ENCODE peak calls at places on chromosomes 11 and 22, in six cellular contexts. X is left ventricle myocardium inferior, F is GM23248, N is tibial nerve, J is ascending aorta, D is GM23338. S is an unnamed sample.
A peak's percentile ranks its signal among the peaks of the same experiment; 100 is the strongest.

GRCh38 chr22:25354456-25354855 is 135.0 kb downstream of the CRYBB2 start:
- DNase-seq in X (no peak), F (no peak), N (no peak), J (no peak), D (no peak), S (no peak)

GRCh38 chr11:104033134-104033533 is 3.3 kb upstream of the DDI1 start:
- DNase-seq in X (no peak), F (peak; percentile 72), N (no peak), J (no peak), D (no peak), S (peak; percentile 4)

GRCh38 chr11:37560346-37560745 is 962.3 kb upstream of the RAG2 start:
- DNase-seq in X (no peak), F (no peak), N (no peak), J (no peak), D (no peak), S (no peak)

GRCh38 chr11:69874178-69874983 is 55.2 kb upstream of the FGF3 start:
- DNase-seq in X (no peak), F (no peak), N (no peak), J (no peak), D (no peak), S (no peak)

GRCh38 chr11:26626346-26626745 is 54.3 kb upstream of the MUC15 start:
- DNase-seq in X (no peak), F (peak; percentile 62), N (no peak), J (no peak), D (no peak), S (no peak)

GRCh38 chr11:125081098-125081798 is 18.1 kb downstream of the SLC37A2 start:
- DNase-seq in X (no peak), F (no peak), N (no peak), J (no peak), D (no peak), S (no peak)

GRCh38 chr22:37998543-37998942 is 14.2 kb upstream of the SOX10 start:
- DNase-seq in X (no peak), F (no peak), N (no peak), J (no peak), D (no peak), S (peak; percentile 32)

GRCh38 chr11:98455500-98456186 is 565.1 kb upstream of the CNTN5 start:
- DNase-seq in X (no peak), F (no peak), N (no peak), J (no peak), D (peak; percentile 81), S (no peak)

GRCh38 chr11:114058871-114059277 is 637 bp upstream of the ZBTB16 start:
- DNase-seq in X (peak; percentile 54), F (peak; percentile 37), N (no peak), J (no peak), D (peak; percentile 57), S (no peak)

GRCh38 chr11:33773399-33774355 is 643 bp downstream of the FBXO3 start:
- DNase-seq in X (no peak), F (peak; percentile 58), N (no peak), J (no peak), D (peak; percentile 40), S (peak; percentile 27)

GRCh38 chr11:27976262-27976661 is 131.7 kb downstream of the KIF18A start:
- DNase-seq in X (no peak), F (peak; percentile 66), N (no peak), J (no peak), D (no peak), S (no peak)

GRCh38 chr22:19678949-19679348 is 35.4 kb upstream of the SEPTIN5 start:
- DNase-seq in X (no peak), F (no peak), N (no peak), J (no peak), D (peak; percentile 70), S (no peak)

GRCh38 chr11:91946397-91947090 is 278.1 kb upstream of the FAT3 start:
- DNase-seq in X (no peak), F (no peak), N (no peak), J (no peak), D (no peak), S (no peak)

GRCh38 chr22:21837184-21837979 is 30.1 kb downstream of the MAPK1 start:
- DNase-seq in X (no peak), F (peak; percentile 92), N (no peak), J (no peak), D (peak; percentile 48), S (peak; percentile 78)

GRCh38 chr11:17686185-17686980 is 33.0 kb upstream of the MYOD1 start:
- DNase-seq in X (no peak), F (no peak), N (no peak), J (no peak), D (no peak), S (peak; percentile 99)

GRCh38 chr11:89489930-89490329 is 1.2 kb downstream of the NOX4 start:
- DNase-seq in X (no peak), F (peak; percentile 3), N (no peak), J (no peak), D (no peak), S (no peak)

GRCh38 chr11:96303980-96304379 is 39.0 kb downstream of the MAML2 start:
- DNase-seq in X (no peak), F (peak; percentile 24), N (no peak), J (no peak), D (no peak), S (no peak)

GRCh38 chr22:47145883-47146282 is 383.4 kb downstream of the TBC1D22A start:
- DNase-seq in X (no peak), F (no peak), N (no peak), J (no peak), D (no peak), S (no peak)

GRCh38 chr11:33642461-33643166 is 58.0 kb downstream of the C11orf91 start:
- DNase-seq in X (no peak), F (no peak), N (no peak), J (no peak), D (no peak), S (no peak)

GRCh38 chr11:45045692-45046471 is 95.2 kb upstream of the TP53I11 start:
- DNase-seq in X (peak; percentile 50), F (peak; percentile 87), N (peak; percentile 50), J (no peak), D (no peak), S (no peak)

GRCh38 chr11:40567392-40567791 is 892.1 kb downstream of the LRRC4C start:
- DNase-seq in X (no peak), F (no peak), N (no peak), J (no peak), D (no peak), S (no peak)

GRCh38 chr11:131807876-131808275 is 437.5 kb downstream of the NTM start:
- DNase-seq in X (no peak), F (no peak), N (no peak), J (no peak), D (no peak), S (no peak)
- H3K27me3 ChIP-seq in X (peaks cover 98% of the 10 kb centered on the region), F (peaks cover 39% of the 10 kb centered on the region), N (no peaks in the 10 kb centered on the region), J (no peaks in the 10 kb centered on the region), D (no peaks in the 10 kb centered on the region), S (no peaks in the 10 kb centered on the region)

GRCh38 chr22:43838571-43839307 is 23.6 kb downstream of the SULT4A1 start:
- DNase-seq in X (no peak), F (no peak), N (no peak), J (no peak), D (no peak), S (no peak)

GRCh38 chr22:43838161-43838560 is 24.2 kb downstream of the SULT4A1 start:
- DNase-seq in X (no peak), F (no peak), N (no peak), J (no peak), D (no peak), S (no peak)

GRCh38 chr22:43840431-43840830 is 21.9 kb downstream of the SULT4A1 start:
- DNase-seq in X (no peak), F (no peak), N (no peak), J (no peak), D (no peak), S (no peak)

GRCh38 chr22:43840851-43841250 is 21.5 kb downstream of the SULT4A1 start:
- DNase-seq in X (no peak), F (no peak), N (no peak), J (no peak), D (no peak), S (no peak)

DNA sequence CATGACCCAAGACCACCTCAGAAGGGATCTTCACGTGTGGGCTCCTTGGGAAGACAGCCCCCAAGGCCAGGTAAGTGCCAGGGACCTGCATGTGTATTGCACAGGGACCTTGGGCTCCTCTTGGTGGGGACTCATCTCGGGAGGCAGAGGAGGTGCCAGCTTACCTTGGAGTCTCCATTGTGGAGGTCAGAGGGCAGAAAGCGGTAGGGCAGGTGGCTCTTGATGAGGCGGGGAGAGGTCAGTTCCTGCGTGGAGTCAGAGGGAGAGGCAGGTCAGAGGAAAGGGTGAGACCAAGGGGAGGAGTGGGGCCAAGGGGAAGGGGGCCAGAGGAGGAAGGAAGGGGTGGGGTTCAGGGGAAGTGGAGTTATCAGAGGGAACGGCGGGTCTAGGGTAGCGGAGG is 22.5 kb downstream of the SULT4A1 start:
- DNase-seq in X (no peak), F (no peak), N (no peak), J (no peak), D (no peak), S (no peak)
- H3K36me3 ChIP-seq in X (no peaks in the 10 kb centered on the region), F (no peaks in the 10 kb centered on the region), N (no peaks in the 10 kb centered on the region), J (no peaks in the 10 kb centered on the region), D (no peaks in the 10 kb centered on the region), S (no peaks in the 10 kb centered on the region)

DNA sequence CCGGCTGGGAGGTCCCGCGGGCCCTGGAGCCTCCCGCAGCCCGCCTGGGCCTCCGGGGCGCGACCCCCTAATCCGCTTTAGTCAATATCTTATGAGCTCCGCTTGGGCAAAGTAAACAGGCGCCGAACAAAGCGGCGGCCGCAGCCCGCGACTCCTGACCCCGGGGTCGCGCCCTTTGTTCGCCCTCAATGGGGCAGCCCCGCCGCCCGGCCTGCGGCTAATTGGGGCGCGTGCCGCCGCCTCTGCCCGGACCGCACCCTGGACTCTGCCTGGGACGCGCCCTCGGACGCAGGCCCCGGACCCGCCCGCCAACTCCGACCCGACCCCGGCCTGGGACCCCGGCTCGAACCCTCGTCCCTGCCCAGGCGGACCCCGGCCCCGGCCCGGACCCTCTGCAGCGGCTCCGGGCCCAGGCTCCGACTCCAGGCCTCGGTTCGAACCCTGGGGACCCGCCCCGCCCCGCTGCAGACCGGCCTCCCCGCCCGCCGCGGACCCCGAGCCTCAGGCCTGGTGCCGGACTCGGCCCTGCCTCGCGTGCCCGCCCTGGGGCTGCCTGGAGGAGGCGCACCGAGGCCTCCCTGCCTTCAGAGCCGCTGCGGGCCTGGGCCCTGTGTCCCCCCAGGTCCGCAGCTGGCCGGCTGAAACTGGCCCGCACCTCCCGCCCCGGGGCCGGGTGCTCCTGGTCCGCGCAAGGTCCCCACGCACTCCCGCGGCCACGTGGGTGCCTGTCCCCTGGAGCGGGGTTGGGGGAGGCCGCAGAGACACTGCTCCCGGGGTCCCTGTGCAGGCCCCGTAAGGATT is 84.7 kb upstream of the WNT7B start:
- DNase-seq in X (peak; percentile 22), F (no peak), N (peak; percentile 19), J (peak; percentile 2), D (peak; percentile 83), S (no peak)
- H3K4me3 ChIP-seq in X (peak overlapping the region; percentile 27), F (no peak overlapping the region), N (peak overlapping the region; percentile 13), J (peak overlapping the region; percentile 95), D (peak overlapping the region; percentile 61), S (no peak overlapping the region)

GRCh38 chr22:22866381-22867111 is 21.1 kb upstream of the IGLL5 start:
- DNase-seq in X (no peak), F (peak; percentile 43), N (no peak), J (no peak), D (no peak), S (no peak)

GRCh38 chr22:22865311-22866072 is 22.1 kb upstream of the IGLL5 start:
- DNase-seq in X (no peak), F (no peak), N (no peak), J (no peak), D (no peak), S (peak; percentile 92)

GRCh38 chr22:22871536-22872278 is 15.9 kb upstream of the IGLL5 start:
- DNase-seq in X (no peak), F (no peak), N (no peak), J (no peak), D (no peak), S (no peak)

GRCh38 chr22:22870577-22871398 is 16.8 kb upstream of the IGLL5 start:
- DNase-seq in X (no peak), F (peak; percentile 9), N (no peak), J (no peak), D (peak; percentile 63), S (no peak)

GRCh38 chr22:22867996-22868715 is 19.5 kb upstream of the IGLL5 start:
- DNase-seq in X (no peak), F (no peak), N (no peak), J (no peak), D (no peak), S (no peak)
- H3K27me3 ChIP-seq in X (peaks cover 53% of the 10 kb centered on the region), F (peaks cover 15% of the 10 kb centered on the region), N (no peaks in the 10 kb centered on the region), J (no peaks in the 10 kb centered on the region), D (peaks cover 99% of the 10 kb centered on the region), S (no peaks in the 10 kb centered on the region)

S was measured in SJCRH30.